ENCODE peak calls at places on chromosomes 16 and 17, in seven cellular contexts. One of them, this sample, is unnamed.

GRCh38 chr17:30323262-30323894 is 10.5 kb downstream of the TMIGD1 start:
- DNase-seq in coronary artery: no peak
- DNase-seq in nephron progenitor cell: no peak
- DNase-seq in heart left ventricle: no peak
- DNase-seq in RWPE1: no peak
- DNase-seq in colonic mucosa: no peak
- DNase-seq in HCT116: no peak
- DNase-seq in this sample: peak; percentile 14

GRCh38 chr17:17890773-17891759 is 54.3 kb upstream of the SREBF1 start:
- DNase-seq in nephron progenitor cell: peak; percentile 47
- DNase-seq in colonic mucosa: peak; percentile 51
- DNase-seq in HCT116: peak; percentile 53
- DNase-seq in coronary artery: no peak
- DNase-seq in RWPE1: peak; percentile 73
- DNase-seq in heart left ventricle: peak; percentile 49
- DNase-seq in this sample: peak; percentile 65

GRCh38 chr17:20987511-20987910 is 55.3 kb downstream of the USP22 start:
- DNase-seq in nephron progenitor cell: no peak
- DNase-seq in heart left ventricle: no peak
- DNase-seq in coronary artery: peak; percentile 66
- DNase-seq in RWPE1: no peak
- DNase-seq in colonic mucosa: no peak
- DNase-seq in HCT116: no peak
- DNase-seq in this sample: no peak

GRCh38 chr16:55478827-55479559 is at the start of gene MMP2:
- DNase-seq in HCT116: no peak
- DNase-seq in nephron progenitor cell: peak; percentile 74
- DNase-seq in RWPE1: peak; percentile 23
- DNase-seq in colonic mucosa: peak; percentile 39
- DNase-seq in coronary artery: no peak
- DNase-seq in heart left ventricle: peak; percentile 78
- DNase-seq in this sample: no peak

GRCh38 chr17:58344047-58344790 is 7.8 kb downstream of the SUPT4H1 start:
- DNase-seq in nephron progenitor cell: no peak
- DNase-seq in heart left ventricle: no peak
- DNase-seq in coronary artery: no peak
- DNase-seq in HCT116: no peak
- DNase-seq in colonic mucosa: no peak
- DNase-seq in RWPE1: no peak
- DNase-seq in this sample: no peak

GRCh38 chr17:36463916-36464764 is 22.3 kb upstream of the ZNHIT3 start:
- DNase-seq in colonic mucosa: peak; percentile 58
- DNase-seq in coronary artery: no peak
- DNase-seq in HCT116: peak; percentile 47
- DNase-seq in nephron progenitor cell: peak; percentile 94
- DNase-seq in RWPE1: peak; percentile 94
- DNase-seq in heart left ventricle: peak; percentile 44
- DNase-seq in this sample: peak; percentile 69

GRCh38 chr17:44900894-44901293 is 1.6 kb upstream of the EFTUD2 start:
- DNase-seq in coronary artery: peak; percentile 36
- DNase-seq in RWPE1: no peak
- DNase-seq in nephron progenitor cell: no peak
- DNase-seq in colonic mucosa: no peak
- DNase-seq in heart left ventricle: no peak
- DNase-seq in HCT116: no peak
- DNase-seq in this sample: no peak

GRCh38 chr17:76659928-76660614 is 16.5 kb upstream of the ST6GALNAC1 start:
- DNase-seq in coronary artery: no peak
- DNase-seq in colonic mucosa: peak; percentile 77
- DNase-seq in HCT116: no peak
- DNase-seq in heart left ventricle: no peak
- DNase-seq in nephron progenitor cell: peak; percentile 74
- DNase-seq in RWPE1: peak; percentile 15
- DNase-seq in this sample: peak; percentile 31

GRCh38 chr17:44378171-44378705 is 11.2 kb downstream of the ITGA2B start:
- DNase-seq in RWPE1: no peak
- DNase-seq in heart left ventricle: no peak
- DNase-seq in HCT116: no peak
- DNase-seq in nephron progenitor cell: no peak
- DNase-seq in colonic mucosa: no peak
- DNase-seq in coronary artery: no peak
- DNase-seq in this sample: no peak

GRCh38 chr16:75247249-75247648 is 4.2 kb downstream of the BCAR1 start:
- DNase-seq in nephron progenitor cell: no peak
- DNase-seq in colonic mucosa: no peak
- DNase-seq in RWPE1: no peak
- DNase-seq in coronary artery: no peak
- DNase-seq in heart left ventricle: no peak
- DNase-seq in HCT116: no peak
- DNase-seq in this sample: no peak

GRCh38 chr17:66283971-66284370 is 18.4 kb upstream of the PRKCA start:
- DNase-seq in nephron progenitor cell: no peak
- DNase-seq in RWPE1: no peak
- DNase-seq in colonic mucosa: no peak
- DNase-seq in coronary artery: no peak
- DNase-seq in heart left ventricle: no peak
- DNase-seq in HCT116: no peak
- DNase-seq in this sample: no peak

GRCh38 chr16:78198299-78198698 is 98.8 kb downstream of the WWOX start:
- DNase-seq in heart left ventricle: no peak
- DNase-seq in colonic mucosa: no peak
- DNase-seq in nephron progenitor cell: no peak
- DNase-seq in RWPE1: no peak
- DNase-seq in coronary artery: no peak
- DNase-seq in HCT116: no peak
- DNase-seq in this sample: no peak

GRCh38 chr16:81450783-81451491 is 6.3 kb downstream of the CMIP start:
- DNase-seq in HCT116: no peak
- DNase-seq in nephron progenitor cell: no peak
- DNase-seq in coronary artery: no peak
- DNase-seq in colonic mucosa: no peak
- DNase-seq in heart left ventricle: no peak
- DNase-seq in RWPE1: no peak
- DNase-seq in this sample: no peak

GRCh38 chr17:36921131-36921851 is 16.0 kb upstream of the LHX1 start:
- DNase-seq in nephron progenitor cell: no peak
- DNase-seq in HCT116: peak; percentile 98
- DNase-seq in colonic mucosa: no peak
- DNase-seq in heart left ventricle: no peak
- DNase-seq in RWPE1: peak; percentile 98
- DNase-seq in coronary artery: no peak
- DNase-seq in this sample: peak; percentile 96

GRCh38 chr16:48373258-48374050 is 11.8 kb downstream of the SIAH1 start:
- DNase-seq in nephron progenitor cell: no peak
- DNase-seq in heart left ventricle: no peak
- DNase-seq in coronary artery: no peak
- DNase-seq in colonic mucosa: no peak
- DNase-seq in RWPE1: no peak
- DNase-seq in HCT116: no peak
- DNase-seq in this sample: no peak

GRCh38 chr17:54694287-54694887 is 206.3 kb upstream of the TOM1L1 start:
- DNase-seq in HCT116: no peak
- DNase-seq in coronary artery: no peak
- DNase-seq in RWPE1: no peak
- DNase-seq in nephron progenitor cell: no peak
- DNase-seq in colonic mucosa: no peak
- DNase-seq in heart left ventricle: no peak
- DNase-seq in this sample: no peak

GRCh38 chr17:65660947-65661346 is 99.5 kb upstream of the AXIN2 start:
- DNase-seq in heart left ventricle: no peak
- DNase-seq in coronary artery: no peak
- DNase-seq in HCT116: no peak
- DNase-seq in colonic mucosa: no peak
- DNase-seq in nephron progenitor cell: no peak
- DNase-seq in RWPE1: no peak
- DNase-seq in this sample: no peak

GRCh38 chr17:17568772-17569195 is 22.7 kb downstream of the PEMT start:
- DNase-seq in heart left ventricle: peak; percentile 78
- DNase-seq in colonic mucosa: peak; percentile 90
- DNase-seq in nephron progenitor cell: peak; percentile 94
- DNase-seq in RWPE1: peak; percentile 70
- DNase-seq in HCT116: peak; percentile 10
- DNase-seq in coronary artery: no peak
- DNase-seq in this sample: peak; percentile 86

GRCh38 chr16:51002889-51003490 is 148.1 kb downstream of the SALL1 start:
- DNase-seq in HCT116: no peak
- DNase-seq in RWPE1: no peak
- DNase-seq in coronary artery: no peak
- DNase-seq in heart left ventricle: no peak
- DNase-seq in nephron progenitor cell: no peak
- DNase-seq in colonic mucosa: no peak
- DNase-seq in this sample: no peak

GRCh38 chr17:50003916-50004315 is 8.9 kb upstream of the DLX3 start:
- DNase-seq in heart left ventricle: no peak
- DNase-seq in colonic mucosa: no peak
- DNase-seq in HCT116: no peak
- DNase-seq in nephron progenitor cell: no peak
- DNase-seq in RWPE1: no peak
- DNase-seq in coronary artery: no peak
- DNase-seq in this sample: no peak

GRCh38 chr16:67928561-67929364 is 2.9 kb downstream of the CTRL start:
- DNase-seq in RWPE1: peak; percentile 77
- DNase-seq in coronary artery: no peak
- DNase-seq in colonic mucosa: peak; percentile 84
- DNase-seq in nephron progenitor cell: peak; percentile 78
- DNase-seq in heart left ventricle: peak; percentile 69
- DNase-seq in HCT116: peak; percentile 24
- DNase-seq in this sample: peak; percentile 86

GRCh38 chr17:1767358-1767757 is 5.5 kb downstream of the SERPINF1 start:
- DNase-seq in coronary artery: no peak
- DNase-seq in nephron progenitor cell: no peak
- DNase-seq in heart left ventricle: no peak
- DNase-seq in HCT116: no peak
- DNase-seq in RWPE1: no peak
- DNase-seq in colonic mucosa: no peak
- DNase-seq in this sample: no peak
- TF ChIP-seq CTCF in coronary artery: no peak
- TF ChIP-seq CTCF in nephron progenitor cell: no peak
- TF ChIP-seq CTCF in heart left ventricle: no peak
- TF ChIP-seq CTCF in HCT116: peak; percentile 38
- TF ChIP-seq CTCF in RWPE1: no peak
- TF ChIP-seq CTCF in colonic mucosa: no peak
- TF ChIP-seq CTCF in this sample: no peak

DNA sequence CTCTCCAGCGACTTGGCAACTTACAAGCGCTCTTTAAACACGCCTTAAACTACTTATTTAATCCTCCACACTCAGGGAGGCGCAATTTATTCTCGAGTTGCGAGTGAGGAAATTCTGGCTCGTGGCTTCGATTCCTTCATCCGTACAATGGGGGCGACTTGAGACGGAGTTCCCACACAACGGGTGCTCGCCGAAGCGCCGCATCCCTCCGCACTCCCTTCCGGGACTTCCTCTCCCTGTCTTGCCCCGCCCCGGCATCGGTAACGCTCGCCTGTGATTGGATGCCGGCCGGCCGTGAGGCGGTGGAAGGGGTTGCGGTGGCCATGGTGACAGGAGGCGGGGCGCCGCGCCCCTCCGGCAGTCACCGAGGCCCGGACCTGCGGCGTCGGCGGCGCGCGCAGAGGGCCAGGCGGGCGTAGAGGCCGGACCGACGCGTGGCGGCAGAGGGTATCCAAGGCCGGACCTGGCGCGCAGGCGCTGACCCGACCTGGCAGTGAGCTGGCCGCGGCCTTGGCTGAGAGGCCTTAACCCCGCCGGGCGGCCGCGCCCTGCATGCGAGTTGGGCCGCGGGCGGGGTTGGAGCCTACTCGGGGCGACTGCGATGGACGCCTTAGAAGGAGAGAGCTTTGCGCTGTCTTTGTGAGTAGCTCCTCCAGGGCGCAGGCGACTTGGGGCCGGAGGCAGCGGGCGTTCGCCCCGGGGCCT is at the start of gene ARL2BP:
- DNase-seq in RWPE1: peak; percentile 100
- DNase-seq in colonic mucosa: peak; percentile 99
- DNase-seq in coronary artery: peak; percentile 99
- DNase-seq in HCT116: peak; percentile 94
- DNase-seq in nephron progenitor cell: peak; percentile 98
- DNase-seq in heart left ventricle: peak; percentile 98
- DNase-seq in this sample: peak; percentile 100
- TF ChIP-seq CTCF in RWPE1: peak; percentile 38
- TF ChIP-seq CTCF in colonic mucosa: no peak
- TF ChIP-seq CTCF in coronary artery: no peak
- TF ChIP-seq CTCF in HCT116: no peak
- TF ChIP-seq CTCF in nephron progenitor cell: no peak
- TF ChIP-seq CTCF in heart left ventricle: no peak
- TF ChIP-seq CTCF in this sample: no peak

GRCh38 chr16:23597003-23597756 is 1.1 kb upstream of the NDUFAB1 start:
- DNase-seq in HCT116: peak; percentile 50
- DNase-seq in colonic mucosa: no peak
- DNase-seq in nephron progenitor cell: peak; percentile 18
- DNase-seq in RWPE1: no peak
- DNase-seq in coronary artery: no peak
- DNase-seq in heart left ventricle: no peak
- DNase-seq in this sample: peak; percentile 15
- TF ChIP-seq CTCF in HCT116: peak; percentile 71
- TF ChIP-seq CTCF in colonic mucosa: no peak
- TF ChIP-seq CTCF in nephron progenitor cell: no peak
- TF ChIP-seq CTCF in RWPE1: no peak
- TF ChIP-seq CTCF in coronary artery: no peak
- TF ChIP-seq CTCF in heart left ventricle: peak; percentile 16
- TF ChIP-seq CTCF in this sample: no peak

DNA sequence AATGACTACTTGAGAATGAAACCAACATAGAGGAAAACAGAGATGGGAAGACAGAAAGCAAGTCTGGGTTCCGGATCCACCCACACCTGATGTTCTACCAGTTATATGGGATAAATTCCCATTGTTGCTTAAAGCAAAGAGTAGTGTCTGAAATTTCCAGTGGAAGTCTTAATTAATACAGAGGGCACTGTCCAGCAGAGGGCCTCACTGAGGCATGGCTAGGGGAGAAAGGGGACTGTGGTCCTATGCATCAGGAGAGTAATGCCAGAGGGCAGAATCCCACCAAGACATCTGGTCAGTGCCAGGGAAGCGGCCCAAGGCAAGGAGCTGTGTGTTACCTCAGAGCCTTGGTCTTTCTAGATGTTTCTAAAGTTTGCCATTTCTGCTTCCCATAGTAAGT is 7.5 kb upstream of the UMOD start:
- DNase-seq in colonic mucosa: no peak
- DNase-seq in nephron progenitor cell: peak; percentile 20
- DNase-seq in coronary artery: no peak
- DNase-seq in heart left ventricle: no peak
- DNase-seq in RWPE1: no peak
- DNase-seq in HCT116: no peak
- DNase-seq in this sample: no peak
- TF ChIP-seq CTCF in colonic mucosa: no peak
- TF ChIP-seq CTCF in nephron progenitor cell: peak; percentile 47
- TF ChIP-seq CTCF in coronary artery: no peak
- TF ChIP-seq CTCF in heart left ventricle: no peak
- TF ChIP-seq CTCF in RWPE1: no peak
- TF ChIP-seq CTCF in HCT116: peak; percentile 59
- TF ChIP-seq CTCF in this sample: no peak

This sample was measured in Calu3.